ENCODE peak calls at places on chromosomes 3 and 15, in four cellular contexts. R is PC-3, S is neuronal stem cell, G is testis. I is an unnamed sample. For H3K36me3, the result is how much of the 10 kb centered on the place peaks cover.

GRCh38 chr3:123449092-123449985 is 449 bp upstream of the ADCY5 start:
- DNase-seq in R (no peak), S (peak), G (peak), I (peak)

GRCh38 chr3:177279118-177279815 is 82.0 kb upstream of the TBL1XR1 start:
- DNase-seq in R (peak), S (no peak), G (no peak), I (no peak)

GRCh38 chr3:130712718-130713423 is 33.8 kb downstream of the PIK3R4 start:
- DNase-seq in R (no peak), S (no peak), G (no peak), I (no peak)

GRCh38 chr3:162141232-162141631 is 644.6 kb downstream of the OTOL1 start:
- DNase-seq in R (peak), S (no peak), G (no peak), I (no peak)

GRCh38 chr3:12194209-12194608 is 35.5 kb upstream of the TIMP4 start:
- DNase-seq in R (peak), S (peak), G (no peak), I (no peak)

GRCh38 chr15:70258369-70259029 is 160.8 kb upstream of the TLE3 start:
- DNase-seq in R (no peak), S (no peak), G (no peak), I (no peak)

GRCh38 chr3:122268257-122269024 is 56.6 kb upstream of the CSTA start:
- DNase-seq in R (no peak), S (no peak), G (no peak), I (no peak)

GRCh38 chr3:72265250-72265649 is 480.3 kb upstream of the PROK2 start:
- DNase-seq in R (no peak), S (no peak), G (no peak), I (no peak)

GRCh38 chr15:61186905-61187865 is 41.9 kb downstream of the RORA start:
- DNase-seq in R (no peak), S (no peak), G (peak), I (no peak)

GRCh38 chr15:39251413-39252197 is 329.3 kb upstream of the THBS1 start:
- DNase-seq in R (no peak), S (no peak), G (no peak), I (no peak)

GRCh38 chr15:31265871-31266711 is 60.5 kb upstream of the KLF13 start:
- DNase-seq in R (no peak), S (no peak), G (peak), I (peak)

GRCh38 chr15:42394131-42394530 is 34.8 kb downstream of the CAPN3 start:
- DNase-seq in R (no peak), S (no peak), G (no peak), I (no peak)

GRCh38 chr15:84387086-84387485 is 151.5 kb downstream of the GOLGA6L4 start:
- DNase-seq in R (no peak), S (no peak), G (peak), I (peak)
- H3K36me3 ChIP-seq in R (under half), S (under half), G (under half), I (under half)

DNA sequence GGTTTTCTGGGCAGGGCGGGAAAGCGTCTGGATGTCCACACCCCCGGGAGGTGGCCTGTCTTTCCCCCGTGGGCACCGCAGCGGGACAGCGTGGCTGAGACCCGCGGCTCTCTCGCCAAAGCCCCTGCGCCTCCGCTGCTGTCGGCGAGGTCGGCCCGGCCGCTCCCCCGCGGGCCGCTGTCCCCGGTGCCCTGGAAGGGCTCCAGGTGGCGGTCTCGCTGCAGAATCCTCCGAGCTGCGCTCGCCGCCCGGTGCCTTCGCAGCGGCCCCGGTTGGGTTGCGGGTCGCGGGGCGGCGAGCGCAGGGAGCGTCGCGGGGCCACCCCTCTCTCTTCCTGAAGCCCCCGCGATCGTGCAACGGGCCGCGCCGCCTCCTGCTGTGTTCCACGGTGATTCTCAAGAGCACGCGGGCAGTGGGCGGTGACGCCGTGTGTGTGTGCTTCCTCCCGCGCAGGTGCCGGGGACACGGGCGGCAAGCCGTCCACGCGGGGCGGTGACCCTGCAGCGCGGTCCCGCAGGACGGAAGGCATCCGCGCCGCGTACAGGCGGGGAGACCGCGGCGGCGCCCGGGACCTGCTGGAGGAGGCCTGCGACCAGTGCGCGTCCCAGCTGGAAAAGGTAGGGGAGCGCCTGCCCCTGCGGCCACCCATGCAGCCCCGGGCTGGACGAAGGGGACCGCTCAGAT is 54.3 kb downstream of the LRRK1 start:
- DNase-seq in R (no peak), S (peak), G (no peak), I (no peak)
- H3K4me3 ChIP-seq in R (no peak), S (no peak), G (peak), I (no peak)

DNA sequence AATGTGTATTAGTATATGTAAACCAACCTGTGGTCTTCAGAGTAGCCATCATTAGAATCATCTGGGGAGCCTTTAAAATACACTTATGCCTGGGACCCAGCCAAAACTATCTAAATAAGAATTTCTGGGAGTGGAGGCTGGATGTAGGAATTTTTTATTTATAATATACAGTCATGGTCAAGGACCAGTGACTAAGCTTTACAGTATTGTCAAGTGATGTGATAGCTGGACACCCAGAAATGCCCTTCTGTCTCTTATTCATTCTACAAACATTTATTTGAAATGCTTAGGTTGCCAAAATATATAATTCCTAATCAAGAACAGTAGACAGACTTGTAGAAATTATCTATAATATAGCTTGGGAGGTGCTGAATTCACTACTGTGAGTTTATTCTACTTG is 132.2 kb downstream of the MBNL1 start:
- DNase-seq in R (peak), S (no peak), G (no peak), I (no peak)
- H3K27ac ChIP-seq in R (peak), S (no peak), G (no peak), I (no peak)

DNA sequence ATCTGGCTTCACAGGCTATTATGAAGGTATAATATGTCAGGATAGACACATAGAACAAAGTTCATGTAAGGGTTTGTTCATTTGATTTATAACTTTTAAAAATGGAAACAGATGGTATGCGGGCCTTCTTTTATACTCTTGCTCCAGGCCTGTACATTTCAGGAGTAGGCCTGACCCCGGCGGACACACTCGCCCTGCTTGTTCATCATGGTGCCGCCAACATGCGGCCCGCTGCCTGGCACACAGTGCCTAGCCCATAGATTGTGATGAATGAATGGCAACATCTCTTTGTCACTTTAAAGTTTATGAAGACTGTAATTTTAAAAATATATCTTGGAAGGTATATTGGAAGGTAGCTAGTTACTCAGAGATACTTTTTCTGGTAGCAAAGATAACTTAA is 92.1 kb upstream of the BLM start:
- DNase-seq in R (no peak), S (no peak), G (no peak), I (no peak)
- H3K36me3 ChIP-seq in R (under half), S (under half), G (under half), I (under half)

DNA sequence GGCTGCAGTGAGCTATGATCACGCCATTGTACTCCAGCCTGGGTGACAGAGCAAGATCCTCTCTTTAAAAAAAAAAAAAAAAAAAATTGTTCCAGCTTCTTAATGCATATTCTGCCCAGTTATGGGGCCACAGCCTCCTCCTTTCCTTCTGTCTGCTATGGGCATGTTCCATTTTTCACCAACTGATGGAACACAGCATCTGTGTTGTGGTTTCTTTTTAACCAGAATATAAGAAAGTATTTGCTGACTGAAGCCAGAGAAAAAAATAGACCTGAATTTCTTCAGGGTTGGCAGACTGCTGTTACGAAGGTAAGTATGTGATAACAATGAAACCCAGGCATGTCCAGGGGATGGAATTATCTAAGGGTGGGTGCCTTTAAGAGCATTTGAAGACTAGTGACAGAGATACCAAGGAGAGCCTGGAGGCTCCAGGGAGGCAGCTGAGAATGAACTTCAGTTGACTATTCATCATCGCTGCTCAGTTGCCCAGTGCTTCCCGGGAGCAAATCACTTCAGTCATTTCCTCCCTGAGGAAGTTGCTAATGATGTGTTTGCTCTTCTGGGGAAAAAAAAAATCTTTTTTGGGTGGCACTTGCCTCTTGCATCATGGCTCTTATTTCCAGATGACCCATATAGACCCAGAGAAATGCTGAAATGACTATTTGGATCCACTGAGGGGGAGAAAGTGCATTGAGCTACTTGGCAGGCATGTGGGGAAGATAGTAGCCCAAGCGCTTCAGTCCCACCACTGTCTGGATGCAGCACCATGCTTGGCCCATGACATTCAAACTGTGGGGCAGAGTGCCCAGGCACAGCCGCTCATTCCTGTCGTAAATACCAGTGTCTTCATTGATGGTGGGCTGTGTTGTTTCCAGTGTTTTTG is 14.5 kb downstream of the NCBP2 start:
- DNase-seq in R (no peak), S (no peak), G (no peak), I (no peak)
- H3K4me3 ChIP-seq in R (no peak), S (no peak), G (no peak), I (no peak)

GRCh38 chr3:197354195-197355059 is 56.0 kb upstream of the DLG1 start:
- DNase-seq in R (no peak), S (no peak), G (peak), I (peak)
- H3K27ac ChIP-seq in R (no peak), S (no peak), G (peak), I (peak)